ENCODE peak calls at places on chromosomes 13 and 19, in six cellular contexts. F is RWPE1; H is stimulated activated CD8-positive, alpha-beta memory T cell treated with anti-CD3 and anti-CD28 coated beads, Interleukin-2, amount 100 ng/mL, for 48 hours; B is left ventricle myocardium superior; K is amniotic epithelial cell; V is endothelial cell. Z is an unnamed sample.

GRCh38 chr13:51826606-51827005 is 18.4 kb downstream of the TMEM272 start:
- DNase-seq in F (no peak), H (no peak), B (peak), K (no peak), V (no peak), Z (no peak)

GRCh38 chr13:109729031-109729870 is 57.1 kb downstream of the IRS2 start:
- DNase-seq in F (no peak), H (no peak), B (no peak), K (no peak), V (no peak), Z (no peak)

GRCh38 chr13:33610471-33611015 is 207.4 kb upstream of the RFC3 start:
- DNase-seq in F (no peak), H (peak), B (peak), K (no peak), V (no peak), Z (no peak)

GRCh38 chr13:111345682-111346081 is 25.2 kb downstream of the TEX29 start:
- DNase-seq in F (no peak), H (no peak), B (no peak), K (no peak), V (no peak), Z (no peak)

GRCh38 chr13:35780613-35781012 is 304.1 kb upstream of the MAB21L1 start:
- DNase-seq in F (no peak), H (no peak), B (no peak), K (no peak), V (no peak), Z (no peak)

GRCh38 chr13:49499889-49500660 is 4.3 kb downstream of the PHF11 start:
- DNase-seq in F (no peak), H (no peak), B (no peak), K (peak), V (no peak), Z (no peak)

GRCh38 chr13:50152224-50152623 is 137.0 kb downstream of the KCNRG start:
- DNase-seq in F (no peak), H (no peak), B (no peak), K (no peak), V (no peak), Z (no peak)

GRCh38 chr19:47269596-47269995 is 5.1 kb upstream of the INAFM1 start:
- DNase-seq in F (no peak), H (no peak), B (no peak), K (no peak), V (no peak), Z (no peak)

GRCh38 chr19:55377356-55378131 is 918 bp downstream of the TMEM190 start:
- DNase-seq in F (no peak), H (no peak), B (no peak), K (no peak), V (no peak), Z (no peak)

GRCh38 chr13:107650081-107650701 is 565.1 kb downstream of the LIG4 start:
- DNase-seq in F (peak), H (no peak), B (peak), K (peak), V (peak), Z (peak)

GRCh38 chr19:3801412-3802096 is 15.4 kb upstream of the MATK start:
- DNase-seq in F (peak), H (peak), B (peak), K (no peak), V (peak), Z (no peak)

GRCh38 chr13:20426766-20427448 is 98.8 kb downstream of the CRYL1 start:
- DNase-seq in F (no peak), H (no peak), B (no peak), K (no peak), V (no peak), Z (no peak)

GRCh38 chr13:41915096-41915495 is 45.8 kb downstream of the VWA8 start:
- DNase-seq in F (peak), H (no peak), B (no peak), K (no peak), V (no peak), Z (no peak)

GRCh38 chr19:16025108-16026101 is 50.9 kb upstream of the TPM4 start:
- DNase-seq in F (peak), H (no peak), B (no peak), K (peak), V (peak), Z (no peak)

GRCh38 chr13:92677571-92677970 is 549.0 kb upstream of the GPC6 start:
- DNase-seq in F (no peak), H (no peak), B (peak), K (no peak), V (no peak), Z (no peak)

GRCh38 chr13:65453982-65454381 is 1776.2 kb downstream of the PCDH9 start:
- DNase-seq in F (no peak), H (no peak), B (no peak), K (no peak), V (no peak), Z (no peak)

Z was measured in progenitor cell of endocrine pancreas.